ENCODE peak calls at places on chromosome 22, in five cellular contexts. O is neuronal stem cell, Z is tibial nerve, A is RWPE2, I is prostate gland. N is an unnamed sample.

GRCh38 chr22:20153945-20154344 is 3.1 kb upstream of the CCDC188 start:
- DNase-seq in I (no peak), Z (no peak), A (no peak), O (no peak), N (no peak)

GRCh38 chr22:39325392-39325932 is 6.0 kb upstream of the RPL3 start:
- DNase-seq in Z (no peak), I (no peak), O (no peak), A (no peak), N (no peak)

GRCh38 chr22:22716136-22716535 is 71.7 kb downstream of the GGTLC2 start:
- DNase-seq in Z (no peak), I (no peak), O (no peak), A (no peak), N (no peak)

GRCh38 chr22:22085702-22086500 is 103.3 kb upstream of the TOP3B start:
- DNase-seq in I (no peak), O (no peak), Z (no peak), A (no peak), N (no peak)

GRCh38 chr22:38239101-38239761 is 33.6 kb downstream of the TMEM184B start:
- DNase-seq in A (no peak), I (peak; percentile 36), Z (no peak), O (no peak), N (no peak)

GRCh38 chr22:38422615-38423511 is 32.1 kb downstream of the KCNJ4 start:
- DNase-seq in O (no peak), A (no peak), I (no peak), Z (no peak), N (no peak)

GRCh38 chr22:31833930-31834329 is 80.1 kb downstream of the DEPDC5 start:
- DNase-seq in I (no peak), O (no peak), A (no peak), Z (no peak), N (no peak)

GRCh38 chr22:39089928-39090327 is 7.1 kb upstream of the APOBEC3H start:
- DNase-seq in Z (no peak), A (no peak), O (no peak), I (no peak), N (no peak)

GRCh38 chr22:20058989-20059770 is 20.9 kb upstream of the DGCR8 start:
- DNase-seq in Z (no peak), A (no peak), I (no peak), O (no peak), N (no peak)

GRCh38 chr22:29689872-29690213 is 30.0 kb upstream of the CABP7 start:
- DNase-seq in O (peak; percentile 54), I (peak; percentile 49), Z (peak; percentile 40), A (no peak), N (peak; percentile 62)

GRCh38 chr22:50698546-50698945 is 25.9 kb downstream of the SHANK3 start:
- DNase-seq in A (peak; percentile 48), I (no peak), O (no peak), Z (no peak), N (no peak)

GRCh38 chr22:35842954-35843353 is 125.3 kb downstream of the APOL5 start:
- DNase-seq in Z (no peak), A (no peak), O (no peak), I (no peak), N (no peak)

GRCh38 chr22:32880906-32881596 is 79.5 kb downstream of the TIMP3 start:
- DNase-seq in I (no peak), Z (no peak), O (no peak), A (no peak), N (no peak)

GRCh38 chr22:28341001-28341400 is 338.6 kb downstream of the TTC28 start:
- DNase-seq in Z (no peak), O (no peak), A (no peak), I (no peak), N (no peak)

GRCh38 chr22:17332109-17332508 is 37.2 kb upstream of the CECR2 start:
- DNase-seq in I (no peak), A (no peak), O (no peak), Z (no peak), N (no peak)

GRCh38 chr22:23306438-23306921 is 126.2 kb downstream of the BCR start:
- DNase-seq in A (peak; percentile 27), Z (no peak), O (no peak), I (no peak), N (no peak)

GRCh38 chr22:23604939-23605712 is 25.0 kb upstream of the IGLL1 start:
- DNase-seq in A (no peak), O (no peak), I (no peak), Z (no peak), N (no peak)

GRCh38 chr22:22576244-22576988 is 17.4 kb upstream of the PRAME start:
- DNase-seq in I (no peak), A (no peak), O (peak; percentile 43), Z (no peak), N (no peak)

GRCh38 chr22:43747877-43748276 is 64.2 kb downstream of the EFCAB6 start:
- DNase-seq in O (no peak), Z (no peak), I (no peak), A (no peak), N (no peak)

GRCh38 chr22:40414838-40415505 is 44.6 kb downstream of the SGSM3 start:
- DNase-seq in O (no peak), A (no peak), I (no peak), Z (no peak), N (no peak)

GRCh38 chr22:42933783-42934144 is 76.7 kb upstream of the ARFGAP3 start:
- DNase-seq in O (no peak), I (peak; percentile 40), Z (no peak), A (no peak), N (no peak)

GRCh38 chr22:44090571-44090905 is 66.4 kb downstream of the PARVB start:
- DNase-seq in O (no peak), I (no peak), A (peak; percentile 29), Z (no peak), N (no peak)

GRCh38 chr22:46770726-46771125 is 8.3 kb downstream of the TBC1D22A start:
- DNase-seq in O (no peak), Z (no peak), I (no peak), A (no peak), N (no peak)

GRCh38 chr22:46767249-46767985 is 5.0 kb downstream of the TBC1D22A start:
- DNase-seq in A (no peak), I (no peak), Z (no peak), O (no peak), N (no peak)

GRCh38 chr22:46770151-46770641 is 7.7 kb downstream of the TBC1D22A start:
- DNase-seq in I (no peak), O (no peak), A (no peak), Z (no peak), N (no peak)

GRCh38 chr22:46769706-46770105 is 7.3 kb downstream of the TBC1D22A start:
- DNase-seq in Z (no peak), A (no peak), O (no peak), I (no peak), N (no peak)

GRCh38 chr22:46769191-46769675 is 6.8 kb downstream of the TBC1D22A start:
- DNase-seq in Z (no peak), O (no peak), I (no peak), A (no peak), N (peak; percentile 87)
- H3K4me1 ChIP-seq in Z (peaks cover 53% of the 10 kb centered on the region), O (no peaks in the 10 kb centered on the region), I (no peaks in the 10 kb centered on the region), A (peaks cover 8% of the 10 kb centered on the region), N (peaks cover 47% of the 10 kb centered on the region)

DNA sequence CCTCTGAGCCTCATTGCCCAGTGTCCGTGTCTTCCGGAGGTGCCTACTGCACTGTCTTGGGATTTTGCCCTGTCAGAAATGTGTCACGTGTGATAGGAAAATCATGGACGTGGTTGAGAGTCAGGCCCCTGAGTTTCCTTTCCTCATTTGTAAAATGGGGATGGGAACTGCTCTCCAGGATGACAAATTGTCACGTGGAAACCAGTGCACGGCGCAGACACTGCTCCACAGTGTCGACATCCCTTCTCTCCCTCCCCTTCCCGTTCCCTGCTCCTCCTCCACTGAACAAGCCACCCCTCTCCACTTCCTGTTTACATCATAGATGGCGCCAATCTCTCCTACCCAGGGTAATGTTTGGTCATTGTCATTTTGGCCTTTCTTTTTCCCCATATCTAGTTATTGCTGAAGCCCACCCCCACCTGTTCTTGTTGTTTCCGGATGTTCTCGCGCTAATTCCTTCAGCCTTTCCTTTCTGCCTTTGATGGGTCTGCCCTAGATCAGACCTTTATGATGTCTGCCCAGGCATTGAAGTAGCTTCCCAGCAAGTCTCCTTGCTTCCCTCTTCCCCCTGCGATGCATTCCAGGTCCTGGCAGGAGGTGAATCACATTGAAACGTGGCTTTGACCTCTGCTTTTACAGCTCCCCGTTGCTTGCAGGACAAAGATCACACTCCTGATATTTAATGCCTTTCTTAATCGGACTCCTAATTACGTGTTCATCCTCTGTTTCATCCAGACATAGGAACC is 91.8 kb downstream of the TBC1D22A start:
- DNase-seq in I (no peak), Z (no peak), A (no peak), O (no peak), N (no peak)
- H3K4me3 ChIP-seq in I (no peak overlapping the region), Z (no peak overlapping the region), A (no peak overlapping the region), O (no peak overlapping the region), N (no peak overlapping the region)

GRCh38 chr22:45330548-45330947 is 20.8 kb downstream of the FAM118A start:
- DNase-seq in Z (no peak), I (no peak), A (no peak), O (no peak), N (no peak)
- H3K36me3 ChIP-seq in Z (peaks cover 89% of the 10 kb centered on the region), I (peaks cover 7% of the 10 kb centered on the region), A (peaks cover 34% of the 10 kb centered on the region), O (peaks cover 76% of the 10 kb centered on the region), N (no peaks in the 10 kb centered on the region)

DNA sequence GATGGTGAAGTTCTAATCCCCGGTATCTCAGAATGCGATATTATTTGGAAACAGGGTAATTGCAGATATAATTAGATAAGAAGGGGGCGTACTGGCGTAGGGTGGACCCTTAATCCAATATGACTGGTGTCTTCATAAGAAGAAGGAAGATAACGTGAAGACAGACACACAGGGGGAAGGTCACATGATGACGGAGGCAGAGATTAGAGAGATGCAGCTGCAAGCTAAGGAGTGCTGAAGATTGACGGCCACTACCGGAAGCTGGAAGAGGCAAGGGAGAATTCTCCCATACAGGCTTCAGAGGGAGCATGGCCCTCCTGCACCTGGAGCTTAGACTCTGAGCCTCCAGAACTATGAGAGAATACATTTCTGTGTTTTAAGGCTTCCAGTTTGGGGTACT is 54.8 kb downstream of the MIAT start:
- DNase-seq in A (no peak), O (no peak), Z (no peak), I (no peak), N (no peak)
- H3K4me1 ChIP-seq in A (no peaks in the 10 kb centered on the region), O (peaks cover 14% of the 10 kb centered on the region), Z (no peaks in the 10 kb centered on the region), I (no peaks in the 10 kb centered on the region), N (no peaks in the 10 kb centered on the region)

N was measured in gastrocnemius medialis.